ENCODE peak calls at places on chromosomes 1 and 21, in nine cellular contexts. D is body of pancreas, J is DND-41, N is pancreas, X is GM23338, Y is esophagus squamous epithelium, O is fibroblast of lung, R is breast epithelium, F is cardiac muscle cell. W is an unnamed sample.

GRCh38 chr1:37890378-37891014 is 31.1 kb upstream of the MTF1 start:
- DNase-seq in D (no peak), J (no peak), N (no peak), X (peak; percentile 66), Y (no peak), O (peak; percentile 49), R (no peak), F (peak; percentile 44), W (no peak)

GRCh38 chr1:37930246-37931142 is 16.4 kb downstream of the INPP5B start:
- DNase-seq in D (no peak), J (no peak), N (no peak), X (no peak), Y (no peak), O (no peak), R (no peak), F (peak; percentile 63), W (peak; percentile 70)

GRCh38 chr1:10706514-10706913 is 89.9 kb downstream of the CASZ1 start:
- DNase-seq in D (no peak), J (no peak), N (no peak), X (no peak), Y (no peak), O (no peak), R (no peak), F (no peak), W (no peak)

GRCh38 chr1:93552751-93553455 is 105.0 kb downstream of the FNBP1L start:
- DNase-seq in D (no peak), J (peak; percentile 32), N (no peak), X (peak; percentile 68), Y (no peak), O (peak; percentile 57), R (no peak), F (no peak), W (no peak)

GRCh38 chr1:161721738-161722343 is 497 bp downstream of the FCRLB start:
- DNase-seq in D (no peak), J (no peak), N (no peak), X (no peak), Y (no peak), O (peak; percentile 52), R (no peak), F (no peak), W (no peak)

GRCh38 chr1:47187226-47187925 is 2.5 kb downstream of the PDZK1IP1 start:
- DNase-seq in D (no peak), J (no peak), N (no peak), X (no peak), Y (no peak), O (no peak), R (no peak), F (no peak), W (no peak)

GRCh38 chr1:223844521-223844961 is 1.2 kb downstream of the TP53BP2 start:
- DNase-seq in D (no peak), J (peak; percentile 55), N (no peak), X (no peak), Y (no peak), O (no peak), R (no peak), F (no peak), W (no peak)

GRCh38 chr1:207812778-207813512 is 61.1 kb downstream of the CD46 start:
- DNase-seq in D (no peak), J (no peak), N (no peak), X (no peak), Y (no peak), O (no peak), R (no peak), F (no peak), W (no peak)

GRCh38 chr1:9207086-9207485 is 27.5 kb upstream of the H6PD start:
- DNase-seq in D (no peak), J (no peak), N (no peak), X (no peak), Y (no peak), O (peak; percentile 55), R (no peak), F (no peak), W (no peak)

GRCh38 chr1:81414417-81415087 is 386.2 kb upstream of the ADGRL2 start:
- DNase-seq in D (peak; percentile 59), J (no peak), N (peak; percentile 20), X (peak; percentile 83), Y (no peak), O (peak; percentile 66), R (no peak), F (peak; percentile 66), W (peak; percentile 71)

GRCh38 chr21:36656138-36656537 is 42.8 kb upstream of the SIM2 start:
- DNase-seq in D (peak; percentile 59), J (no peak), N (peak; percentile 41), X (no peak), Y (no peak), O (no peak), R (peak; percentile 30), F (no peak), W (no peak)

GRCh38 chr1:46180082-46180616 is 3.9 kb upstream of the P3R3URF start:
- DNase-seq in D (peak; percentile 60), J (no peak), N (no peak), X (peak; percentile 80), Y (no peak), O (no peak), R (no peak), F (peak; percentile 44), W (peak; percentile 92)

GRCh38 chr1:245118806-245119205 is 36.0 kb upstream of the KIF26B start:
- DNase-seq in D (no peak), J (no peak), N (no peak), X (no peak), Y (no peak), O (no peak), R (no peak), F (no peak), W (no peak)

GRCh38 chr1:2499986-2500596 is 24.0 kb downstream of the PLCH2 start:
- DNase-seq in D (no peak), J (peak; percentile 51), N (no peak), X (no peak), Y (no peak), O (no peak), R (no peak), F (no peak), W (no peak)

GRCh38 chr1:157201767-157202166 is 63.6 kb upstream of the ETV3 start:
- DNase-seq in D (no peak), J (no peak), N (no peak), X (no peak), Y (no peak), O (no peak), R (no peak), F (no peak), W (no peak)

GRCh38 chr1:157199421-157199755 is 61.2 kb upstream of the ETV3 start:
- DNase-seq in D (peak; percentile 28), J (no peak), N (no peak), X (no peak), Y (no peak), O (no peak), R (no peak), F (no peak), W (no peak)

GRCh38 chr1:157202331-157202730 is 64.1 kb upstream of the ETV3 start:
- DNase-seq in D (no peak), J (no peak), N (no peak), X (no peak), Y (no peak), O (no peak), R (no peak), F (no peak), W (no peak)

GRCh38 chr1:157200451-157200850 is 62.3 kb upstream of the ETV3 start:
- DNase-seq in D (no peak), J (no peak), N (no peak), X (no peak), Y (no peak), O (no peak), R (no peak), F (no peak), W (no peak)

GRCh38 chr1:157203166-157203565 is 65.0 kb upstream of the ETV3 start:
- DNase-seq in D (no peak), J (no peak), N (no peak), X (no peak), Y (no peak), O (no peak), R (no peak), F (no peak), W (no peak)
- H3K27ac ChIP-seq in D (no peak overlapping the region), J (no peak overlapping the region), N (no peak overlapping the region), X (no peak overlapping the region), Y (no peak overlapping the region), O (no peak overlapping the region), R (no peak overlapping the region), F (no peak overlapping the region), W (no peak overlapping the region)

DNA sequence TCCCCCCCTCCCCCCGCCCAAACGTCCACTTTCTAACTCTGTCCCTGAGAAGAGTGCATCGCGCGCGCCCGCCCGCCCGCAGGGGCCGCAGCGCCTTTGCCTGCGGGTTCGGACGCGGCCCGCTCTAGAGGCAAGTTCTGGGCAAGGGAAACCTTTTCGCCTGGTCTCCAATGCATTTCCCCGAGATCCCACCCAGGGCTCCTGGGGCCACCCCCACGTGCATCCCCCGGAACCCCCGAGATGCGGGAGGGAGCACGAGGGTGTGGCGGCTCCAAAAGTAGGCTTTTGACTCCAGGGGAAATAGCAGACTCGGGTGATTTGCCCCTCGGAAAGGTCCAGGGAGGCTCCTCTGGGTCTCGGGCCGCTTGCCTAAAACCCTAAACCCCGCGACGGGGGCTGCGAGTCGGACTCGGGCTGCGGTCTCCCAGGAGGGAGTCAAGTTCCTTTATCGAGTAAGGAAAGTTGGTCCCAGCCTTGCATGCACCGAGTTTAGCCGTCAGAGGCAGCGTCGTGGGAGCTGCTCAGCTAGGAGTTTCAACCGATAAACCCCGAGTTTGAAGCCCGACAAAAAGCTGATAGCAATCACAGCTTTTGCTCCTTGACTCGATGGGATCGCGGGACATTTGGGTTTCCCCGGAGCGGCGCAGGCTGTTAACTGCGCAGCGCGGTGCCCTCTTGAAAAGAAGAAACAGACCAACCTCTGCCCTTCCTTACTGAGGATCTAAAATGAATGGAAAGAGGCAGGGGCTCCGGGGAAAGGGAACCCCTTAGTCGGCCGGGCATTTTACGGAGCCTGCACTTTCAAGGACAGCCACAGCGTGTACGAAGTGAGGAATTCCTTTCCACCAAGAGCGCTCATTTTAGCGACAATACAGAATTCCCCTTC is 158.1 kb downstream of the RUNX1 start:
- DNase-seq in D (no peak), J (no peak), N (peak; percentile 30), X (peak; percentile 75), Y (no peak), O (peak; percentile 61), R (no peak), F (peak; percentile 38), W (no peak)
- H3K4me3 ChIP-seq in D (no peak overlapping the region), J (no peak overlapping the region), N (no peak overlapping the region), X (peak overlapping the region; percentile 67), Y (peak overlapping the region; percentile 69), O (peak overlapping the region; percentile 75), R (peak overlapping the region; percentile 81), F (no peak overlapping the region), W (no peak overlapping the region)

GRCh38 chr1:55446351-55446750 is 231.2 kb upstream of the USP24 start:
- DNase-seq in D (no peak), J (no peak), N (no peak), X (no peak), Y (no peak), O (no peak), R (no peak), F (no peak), W (no peak)
- H3K27ac ChIP-seq in D (no peak overlapping the region), J (no peak overlapping the region), N (no peak overlapping the region), X (no peak overlapping the region), Y (no peak overlapping the region), O (peak overlapping the region; percentile 30), R (no peak overlapping the region), F (no peak overlapping the region), W (no peak overlapping the region)

DNA sequence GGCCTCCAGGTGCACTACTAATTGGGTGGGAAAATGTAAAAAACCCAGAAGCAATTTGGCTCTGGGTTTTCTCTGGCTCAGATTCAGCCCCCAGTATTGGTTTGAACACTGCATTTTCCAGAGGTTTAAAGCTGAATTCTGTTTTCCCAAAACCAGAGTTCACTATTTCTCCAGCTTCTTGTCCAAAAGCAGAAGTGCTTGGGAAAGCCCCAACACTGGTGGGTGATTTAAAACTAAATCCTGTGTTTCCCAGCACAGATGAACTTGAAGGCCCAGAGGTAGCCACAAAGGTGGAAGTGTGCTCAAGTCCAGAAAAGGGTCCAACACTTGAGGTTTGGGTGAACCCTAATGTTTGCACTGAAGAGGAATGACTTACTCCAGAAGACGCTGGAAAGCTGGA is 689 bp downstream of the MCM3AP start:
- DNase-seq in D (no peak), J (no peak), N (no peak), X (no peak), Y (no peak), O (no peak), R (no peak), F (no peak), W (no peak)
- H3K4me3 ChIP-seq in D (no peak overlapping the region), J (peak overlapping the region; percentile 42), N (no peak overlapping the region), X (peak overlapping the region; percentile 83), Y (peak overlapping the region; percentile 98), O (peak overlapping the region; percentile 63), R (no peak overlapping the region), F (peak overlapping the region; percentile 79), W (no peak overlapping the region)